ENCODE peak calls at places on chromosomes 5 and 9, in eight cellular contexts. T, Z, V, C, U, M, J and W are unnamed samples.

GRCh38 chr5:132425009-132425937 is 55.8 kb downstream of the SLC22A5 start:
- DNase-seq in T (no peak), Z (peak), V (no peak), C (no peak), U (peak), M (peak), J (peak), W (peak)

GRCh38 chr5:9356306-9356942 is 189.5 kb downstream of the SEMA5A start:
- DNase-seq in T (no peak), Z (no peak), V (no peak), C (no peak), U (no peak), M (no peak), J (no peak), W (no peak)

GRCh38 chr5:6673031-6673430 is 39.8 kb downstream of the SRD5A1 start:
- DNase-seq in T (no peak), Z (no peak), V (no peak), C (no peak), U (no peak), M (no peak), J (no peak), W (no peak)

GRCh38 chr5:133754575-133755169 is 142.3 kb upstream of the FSTL4 start:
- DNase-seq in T (peak), Z (no peak), V (peak), C (peak), U (peak), M (no peak), J (peak), W (peak)

GRCh38 chr5:192691-192969 is 1.3 kb downstream of the LRRC14B start:
- DNase-seq in T (no peak), Z (no peak), V (no peak), C (no peak), U (no peak), M (no peak), J (no peak), W (no peak)

GRCh38 chr9:123396007-123396511 is 40.1 kb downstream of the CRB2 start:
- DNase-seq in T (no peak), Z (no peak), V (no peak), C (no peak), U (no peak), M (no peak), J (peak), W (no peak)

GRCh38 chr5:110625376-110625999 is 101.0 kb downstream of the TMEM232 start:
- DNase-seq in T (no peak), Z (no peak), V (no peak), C (no peak), U (peak), M (no peak), J (peak), W (no peak)

GRCh38 chr9:129849901-129850300 is 14.6 kb downstream of the USP20 start:
- DNase-seq in T (no peak), Z (no peak), V (no peak), C (no peak), U (no peak), M (no peak), J (no peak), W (no peak)

GRCh38 chr5:87122171-87122977 is 145.3 kb upstream of the RASA1 start:
- DNase-seq in T (no peak), Z (no peak), V (no peak), C (no peak), U (no peak), M (no peak), J (no peak), W (no peak)

GRCh38 chr5:52727568-52727967 is 60.1 kb upstream of the ITGA1 start:
- DNase-seq in T (no peak), Z (no peak), V (no peak), C (no peak), U (peak), M (no peak), J (no peak), W (no peak)

GRCh38 chr5:181024245-181025029 is 15.6 kb upstream of the BTNL9 start:
- DNase-seq in T (no peak), Z (no peak), V (no peak), C (no peak), U (no peak), M (no peak), J (no peak), W (no peak)

GRCh38 chr5:80382488-80382887 is 25.4 kb upstream of the ZFYVE16 start:
- DNase-seq in T (no peak), Z (no peak), V (no peak), C (no peak), U (no peak), M (no peak), J (no peak), W (no peak)

GRCh38 chr5:57221049-57221568 is 47.2 kb downstream of the GPBP1 start:
- DNase-seq in T (peak), Z (no peak), V (peak), C (peak), U (peak), M (no peak), J (peak), W (peak)

GRCh38 chr5:16489322-16489791 is 23.8 kb upstream of the ZNF622 start:
- DNase-seq in T (peak), Z (no peak), V (no peak), C (peak), U (peak), M (no peak), J (no peak), W (no peak)

GRCh38 chr9:99936947-99937587 is 30.6 kb downstream of the STX17 start:
- DNase-seq in T (no peak), Z (no peak), V (no peak), C (no peak), U (no peak), M (no peak), J (no peak), W (no peak)

GRCh38 chr5:53355316-53355715 is 125.1 kb upstream of the FST start:
- DNase-seq in T (no peak), Z (no peak), V (no peak), C (no peak), U (no peak), M (no peak), J (no peak), W (no peak)

GRCh38 chr5:10522224-10522611 is 41.7 kb upstream of the ANKRD33B start:
- DNase-seq in T (no peak), Z (no peak), V (no peak), C (no peak), U (no peak), M (no peak), J (no peak), W (no peak)

GRCh38 chr5:71862661-71863060 is 143.6 kb downstream of the CARTPT start:
- DNase-seq in T (no peak), Z (no peak), V (no peak), C (no peak), U (no peak), M (no peak), J (no peak), W (no peak)

GRCh38 chr5:140546851-140547507 is 483 bp upstream of the EIF4EBP3 start:
- DNase-seq in T (no peak), Z (no peak), V (no peak), C (no peak), U (no peak), M (no peak), J (no peak), W (no peak)